ENCODE peak calls at places on chromosome 1, in five cellular contexts. U is K562, S is tibial nerve, P is stomach, G is IMR-90. I is an unnamed sample.

GRCh38 chr1:93702828-93703183 is 21.2 kb upstream of the BCAR3 start:
- DNase-seq in U (no peak), S (no peak), P (no peak), G (no peak), I (no peak)

GRCh38 chr1:41033272-41033671 is 11.7 kb upstream of the SLFNL1 start:
- DNase-seq in U (no peak), S (no peak), P (no peak), G (no peak), I (no peak)

GRCh38 chr1:31944205-31945089 is 6.3 kb upstream of the PTP4A2 start:
- DNase-seq in U (peak; percentile 94), S (peak; percentile 77), P (peak; percentile 86), G (peak; percentile 87), I (peak; percentile 98)

GRCh38 chr1:9252999-9253398 is 18.4 kb downstream of the H6PD start:
- DNase-seq in U (no peak), S (no peak), P (no peak), G (no peak), I (peak; percentile 44)

GRCh38 chr1:230633469-230633868 is 8.8 kb upstream of the COG2 start:
- DNase-seq in U (no peak), S (no peak), P (no peak), G (no peak), I (peak; percentile 65)

GRCh38 chr1:227285745-227286144 is 32.5 kb downstream of the CDC42BPA start:
- DNase-seq in U (no peak), S (no peak), P (no peak), G (no peak), I (no peak)

GRCh38 chr1:116498789-116499628 is 71.8 kb downstream of the CD58 start:
- DNase-seq in U (peak; percentile 76), S (no peak), P (no peak), G (peak; percentile 61), I (peak; percentile 68)

GRCh38 chr1:239386453-239387303 is at the start of gene CHRM3:
- DNase-seq in U (no peak), S (no peak), P (peak; percentile 89), G (no peak), I (peak; percentile 13)

GRCh38 chr1:43414634-43415223 is 25.0 kb downstream of the SZT2 start:
- DNase-seq in U (peak; percentile 89), S (peak; percentile 26), P (peak; percentile 67), G (peak; percentile 52), I (peak; percentile 83)

GRCh38 chr1:79355073-79355472 is 348.5 kb upstream of the ADGRL4 start:
- DNase-seq in U (no peak), S (no peak), P (no peak), G (peak; percentile 68), I (no peak)

GRCh38 chr1:8238141-8239038 is 79.5 kb upstream of the SLC45A1 start:
- DNase-seq in U (no peak), S (no peak), P (no peak), G (peak; percentile 99), I (no peak)

GRCh38 chr1:19452221-19452663 is 33.1 kb downstream of the CAPZB start:
- DNase-seq in U (no peak), S (no peak), P (no peak), G (peak; percentile 57), I (no peak)

GRCh38 chr1:72851597-72851996 is 569.3 kb upstream of the NEGR1 start:
- DNase-seq in U (no peak), S (no peak), P (no peak), G (no peak), I (no peak)

DNA sequence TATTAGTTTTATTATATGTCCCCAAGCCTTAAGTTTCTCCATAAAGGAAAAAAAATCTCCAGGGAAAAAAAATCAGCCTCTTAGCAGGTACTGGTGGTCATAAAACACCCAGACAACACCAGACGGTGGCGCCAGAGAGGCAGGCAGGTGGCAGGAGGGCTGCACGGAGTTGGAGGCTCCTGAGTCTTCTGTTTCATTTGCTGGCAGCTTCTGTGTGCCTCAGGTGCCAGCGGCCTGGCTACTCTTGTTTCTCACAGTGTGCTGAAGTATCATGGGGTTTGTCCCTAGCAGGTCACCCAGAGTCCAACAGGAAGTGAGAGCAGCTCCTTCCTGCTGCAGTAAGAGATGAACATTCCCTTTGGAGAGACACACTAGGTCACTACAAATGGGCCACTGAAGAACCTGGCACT is 123.3 kb upstream of the GADD45A start:
- DNase-seq in U (peak; percentile 78), S (peak; percentile 76), P (peak; percentile 99), G (peak; percentile 85), I (peak; percentile 94)
- H3K27ac ChIP-seq in U (no peak overlapping the region), S (no peak overlapping the region), P (peak overlapping the region; percentile 43), G (no peak overlapping the region), I (no peak overlapping the region)

DNA sequence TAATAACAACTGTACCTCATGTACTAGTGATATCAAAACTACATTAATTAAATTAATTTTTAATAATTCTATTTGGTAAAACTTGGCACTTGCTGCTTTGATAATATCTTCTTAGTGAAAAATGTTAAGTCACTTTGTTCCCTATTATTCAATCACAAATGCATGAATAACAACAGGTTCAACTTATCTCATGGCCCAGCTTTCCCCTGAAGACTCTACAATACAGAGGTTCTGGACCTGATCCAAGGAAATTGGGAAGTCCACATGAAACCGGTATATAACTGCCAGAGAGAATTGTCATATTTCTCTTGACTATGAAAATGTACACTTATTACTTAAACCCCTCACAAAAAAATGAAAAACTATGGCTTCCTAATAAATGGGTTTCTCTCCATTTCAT is 33.9 kb upstream of the PTPRC start:
- DNase-seq in U (no peak), S (no peak), P (no peak), G (no peak), I (no peak)
- H3K27ac ChIP-seq in U (peak overlapping the region; percentile 61), S (no peak overlapping the region), P (no peak overlapping the region), G (no peak overlapping the region), I (no peak overlapping the region)

GRCh38 chr1:85361606-85362005 is 85.2 kb upstream of the BCL10 start:
- DNase-seq in U (no peak), S (no peak), P (no peak), G (no peak), I (no peak)
- H3K27ac ChIP-seq in U (no peak overlapping the region), S (no peak overlapping the region), P (no peak overlapping the region), G (no peak overlapping the region), I (no peak overlapping the region)

DNA sequence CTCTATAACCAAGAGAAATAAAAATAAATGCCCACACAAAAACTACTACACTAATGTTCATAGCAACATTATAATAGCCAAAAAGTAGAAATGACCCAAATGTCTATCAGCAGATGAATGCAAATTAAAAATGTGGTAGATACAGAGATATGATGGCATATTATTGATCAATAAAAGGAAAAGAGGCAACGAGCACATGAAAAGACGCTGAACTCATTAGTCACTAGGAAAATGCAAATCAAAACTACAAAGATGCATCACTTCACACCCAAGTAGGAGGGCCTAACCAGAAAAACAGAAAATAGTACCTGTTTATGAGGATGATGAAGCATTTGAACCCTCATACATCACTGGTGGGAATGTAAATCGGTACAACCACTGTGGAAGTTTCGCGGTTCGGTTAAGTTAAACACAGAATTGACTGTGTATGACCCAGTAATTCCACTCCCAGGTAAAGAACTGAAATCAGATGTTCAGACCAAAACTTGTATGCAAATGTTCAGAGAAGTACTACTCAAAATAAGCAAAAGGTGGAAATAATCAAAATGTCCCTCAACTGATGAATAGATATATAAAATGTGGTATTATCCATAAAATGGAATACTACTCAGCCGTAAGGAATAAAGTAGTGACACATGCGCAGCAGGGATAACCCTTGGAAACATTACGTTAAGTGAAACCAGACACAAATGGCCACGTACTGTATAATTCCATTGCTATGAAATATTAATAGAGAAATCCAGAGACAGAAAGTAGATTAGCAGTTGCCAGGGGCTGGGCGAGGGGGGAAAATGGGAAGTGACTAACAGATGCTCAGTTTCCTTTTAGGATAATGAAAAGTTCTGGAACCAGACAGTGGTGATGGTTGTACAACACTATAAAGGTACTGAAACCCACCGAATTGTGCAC is 3.1 kb downstream of the USP48 start:
- DNase-seq in U (no peak), S (no peak), P (no peak), G (no peak), I (no peak)
- H3K27ac ChIP-seq in U (peak overlapping the region; percentile 99), S (no peak overlapping the region), P (peak overlapping the region; percentile 39), G (no peak overlapping the region), I (no peak overlapping the region)

GRCh38 chr1:54299037-54299436 is 99.1 kb downstream of the MRPL37 start:
- DNase-seq in U (no peak), S (peak; percentile 47), P (peak; percentile 80), G (no peak), I (no peak)
- H3K27ac ChIP-seq in U (no peak overlapping the region), S (peak overlapping the region; percentile 76), P (peak overlapping the region; percentile 84), G (no peak overlapping the region), I (no peak overlapping the region)

DNA sequence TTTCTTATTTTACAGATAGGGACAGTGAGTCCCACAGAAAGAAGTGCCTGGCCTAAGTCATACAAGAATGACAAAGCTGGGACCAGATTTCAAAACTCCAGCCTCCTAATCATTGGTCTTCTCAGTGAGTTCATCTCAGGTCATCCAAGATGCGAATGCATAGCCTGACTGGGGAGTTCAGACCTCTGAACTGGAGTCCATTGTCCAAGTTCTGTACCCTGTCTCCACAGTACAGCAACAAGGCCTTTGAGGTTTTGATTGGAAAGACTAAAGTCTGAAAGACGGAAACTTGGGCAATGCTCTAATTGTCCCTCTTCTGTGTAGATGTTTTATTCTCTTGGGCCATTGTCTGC is 62.0 kb downstream of the TNN start:
- DNase-seq in U (no peak), S (no peak), P (no peak), G (no peak), I (no peak)
- H3K27ac ChIP-seq in U (no peak overlapping the region), S (peak overlapping the region; percentile 13), P (peak overlapping the region; percentile 57), G (no peak overlapping the region), I (no peak overlapping the region)

I was measured in SJCRH30.